ENCODE peak calls at places on chromosomes 13 and 19, in four cellular contexts. Z, J, Q and R are unnamed samples.

GRCh38 chr19:46347985-46348384 is 1.1 kb downstream of the PPP5C start:
- DNase-seq in Z (no peak), J (no peak), Q (no peak), R (no peak)

GRCh38 chr13:38264363-38265134 is 85.1 kb upstream of the UFM1 start:
- DNase-seq in Z (no peak), J (no peak), Q (no peak), R (no peak)

GRCh38 chr19:13839938-13840750 is 36.8 kb upstream of the NANOS3 start:
- DNase-seq in Z (peak), J (peak), Q (peak), R (peak)

GRCh38 chr19:18419699-18420460 is 682 bp downstream of the SSBP4 start:
- DNase-seq in Z (no peak), J (peak), Q (no peak), R (peak)

GRCh38 chr19:2719910-2720776 is 1.0 kb downstream of the DIRAS1 start:
- DNase-seq in Z (peak), J (no peak), Q (peak), R (peak)

GRCh38 chr19:7980168-7980567 is 25.3 kb downstream of the ELAVL1 start:
- DNase-seq in Z (no peak), J (no peak), Q (no peak), R (no peak)

GRCh38 chr19:11281336-11282049 is 14.5 kb upstream of the TSPAN16 start:
- DNase-seq in Z (no peak), J (no peak), Q (no peak), R (no peak)

GRCh38 chr13:42218576-42218975 is 53.4 kb upstream of the AKAP11 start:
- DNase-seq in Z (peak), J (no peak), Q (no peak), R (no peak)

GRCh38 chr19:50826492-50827240 is 3.1 kb upstream of the KLK1 start:
- DNase-seq in Z (no peak), J (no peak), Q (no peak), R (no peak)

GRCh38 chr13:90420683-90421082 is 926.8 kb upstream of the MIR17HG start:
- DNase-seq in Z (no peak), J (no peak), Q (no peak), R (no peak)

DNA sequence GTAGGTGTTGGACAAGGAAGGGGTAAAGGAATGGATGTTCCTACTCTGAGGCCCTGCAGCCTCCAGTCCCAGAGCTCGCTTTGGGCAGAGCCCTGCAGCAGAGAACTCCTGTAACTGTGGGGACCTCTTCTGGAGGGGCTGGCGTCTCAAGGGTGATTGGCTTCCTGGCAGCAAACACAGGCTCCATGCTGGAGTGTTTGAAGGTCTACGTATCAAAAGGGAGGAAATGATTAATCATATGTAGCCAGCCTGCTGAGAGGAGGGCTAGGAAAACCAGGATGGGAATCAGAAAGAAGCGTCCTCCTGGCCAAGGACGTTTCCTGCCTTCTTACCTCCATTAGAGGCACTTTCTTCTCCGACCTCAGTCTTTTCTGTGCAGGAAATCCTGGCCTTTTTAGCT is 208.5 kb downstream of the TSHZ3 start:
- DNase-seq in Z (peak), J (no peak), Q (no peak), R (peak)
- TF ChIP-seq CTCF in Z (no peak), J (no peak), Q (no peak), R (no peak)

GRCh38 chr13:99677388-99677951 is 176.2 kb downstream of the TM9SF2 start:
- DNase-seq in Z (no peak), J (no peak), Q (no peak), R (no peak)

GRCh38 chr13:99666146-99666805 is 165.0 kb downstream of the TM9SF2 start:
- DNase-seq in Z (no peak), J (no peak), Q (no peak), R (no peak)

GRCh38 chr13:99671746-99672145 is 170.5 kb downstream of the TM9SF2 start:
- DNase-seq in Z (no peak), J (no peak), Q (no peak), R (no peak)
- TF ChIP-seq CTCF in Z (no peak), J (no peak), Q (no peak), R (no peak)

GRCh38 chr19:1384085-1384462 is 367 bp downstream of the NDUFS7 start:
- DNase-seq in Z (no peak), J (no peak), Q (no peak), R (no peak)

GRCh38 chr19:1383311-1384084 is at the start of gene NDUFS7:
- DNase-seq in Z (peak), J (peak), Q (peak), R (peak)

GRCh38 chr19:1384478-1385110 is 887 bp downstream of the NDUFS7 start:
- DNase-seq in Z (no peak), J (no peak), Q (no peak), R (no peak)

GRCh38 chr19:1382250-1382649 is 1.5 kb upstream of the NDUFS7 start:
- DNase-seq in Z (no peak), J (no peak), Q (no peak), R (no peak)

DNA sequence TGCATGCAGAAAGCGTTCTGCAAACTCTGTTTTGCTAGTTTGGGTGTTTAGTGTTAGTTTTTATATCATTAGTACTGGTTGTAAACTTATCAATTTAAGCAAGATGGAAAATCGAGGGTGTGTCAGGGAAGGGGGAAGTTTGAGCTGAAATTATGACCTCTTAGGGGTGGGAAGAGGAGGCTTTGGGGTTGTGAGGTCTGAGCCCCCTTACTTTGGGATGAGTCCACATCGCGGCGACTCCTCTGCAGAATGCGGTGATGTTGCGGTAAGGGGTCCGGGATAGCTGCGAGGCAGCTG is 745 bp upstream of the NDUFS7 start:
- DNase-seq in Z (no peak), J (no peak), Q (no peak), R (no peak)
- TF ChIP-seq CTCF in Z (no peak), J (no peak), Q (no peak), R (no peak)

GRCh38 chr13:51843529-51843928 is 1.4 kb downstream of the TMEM272 start:
- DNase-seq in Z (no peak), J (no peak), Q (no peak), R (no peak)

GRCh38 chr13:51846756-51847155 is 1.8 kb upstream of the TMEM272 start:
- DNase-seq in Z (no peak), J (no peak), Q (no peak), R (no peak)

GRCh38 chr13:51845574-51846318 is 769 bp upstream of the TMEM272 start:
- DNase-seq in Z (no peak), J (no peak), Q (no peak), R (no peak)

GRCh38 chr13:51841732-51842131 is 3.2 kb downstream of the TMEM272 start:
- DNase-seq in Z (no peak), J (no peak), Q (no peak), R (no peak)

GRCh38 chr13:51844862-51845573 is at the start of gene TMEM272:
- DNase-seq in Z (no peak), J (peak), Q (peak), R (peak)
- TF ChIP-seq CTCF in Z (peak), J (peak), Q (peak), R (peak)